ENCODE peak calls at places on chromosomes 13 and 19, in six cellular contexts. H is mammary epithelial cell; M is AG10803; F is thoracic aorta; B is fibroblast of lung; Q is CD8-positive, alpha-beta T cell. Y is an unnamed sample.
A peak's percentile ranks its signal among the peaks of the same experiment; 100 is the strongest.

GRCh38 chr13:46526763-46527162 is 26.2 kb upstream of the LRCH1 start:
- DNase-seq in H (no peak), M (no peak), F (no peak), B (no peak), Q (no peak), Y (no peak)

GRCh38 chr13:63737418-63737817 is 2321.8 kb upstream of the PCDH20 start:
- DNase-seq in H (no peak), M (no peak), F (no peak), B (no peak), Q (no peak), Y (no peak)

GRCh38 chr19:53394522-53394973 is 401 bp upstream of the ZNF765 start:
- DNase-seq in H (no peak), M (peak; percentile 58), F (peak; percentile 18), B (peak; percentile 69), Q (no peak), Y (no peak)

GRCh38 chr13:44955421-44955820 is 33.9 kb downstream of the NUFIP1 start:
- DNase-seq in H (no peak), M (no peak), F (no peak), B (no peak), Q (no peak), Y (no peak)

GRCh38 chr19:6216996-6217751 is 62.6 kb downstream of the MLLT1 start:
- DNase-seq in H (no peak), M (no peak), F (no peak), B (peak; percentile 63), Q (no peak), Y (no peak)

GRCh38 chr13:85313761-85314503 is 485.3 kb downstream of the SLITRK6 start:
- DNase-seq in H (peak; percentile 64), M (peak; percentile 1), F (no peak), B (peak; percentile 77), Q (no peak), Y (no peak)

GRCh38 chr19:48608798-48609263 is 2.3 kb downstream of the SPACA4 start:
- DNase-seq in H (no peak), M (peak; percentile 43), F (no peak), B (peak; percentile 37), Q (peak; percentile 57), Y (peak; percentile 83)

GRCh38 chr19:47005873-47006272 is 13.8 kb upstream of the NPAS1 start:
- DNase-seq in H (no peak), M (no peak), F (no peak), B (no peak), Q (no peak), Y (no peak)

GRCh38 chr19:4057913-4058695 is 8.6 kb downstream of the ZBTB7A start:
- DNase-seq in H (peak; percentile 87), M (peak; percentile 91), F (peak; percentile 84), B (peak; percentile 85), Q (peak; percentile 64), Y (no peak)

GRCh38 chr19:58326914-58327726 is at the start of gene ZSCAN22:
- DNase-seq in H (peak; percentile 97), M (peak; percentile 93), F (peak; percentile 95), B (peak; percentile 96), Q (peak; percentile 89), Y (peak; percentile 97)

GRCh38 chr13:54787754-54788153 is 1759.1 kb downstream of the OLFM4 start:
- DNase-seq in H (no peak), M (no peak), F (no peak), B (no peak), Q (no peak), Y (no peak)

GRCh38 chr13:45830121-45830520 is 21.4 kb downstream of the SIAH3 start:
- DNase-seq in H (no peak), M (no peak), F (no peak), B (no peak), Q (no peak), Y (no peak)

GRCh38 chr13:104571161-104571889 is 1505.1 kb upstream of the SLC10A2 start:
- DNase-seq in H (peak; percentile 90), M (peak; percentile 54), F (peak; percentile 57), B (peak; percentile 96), Q (no peak), Y (peak; percentile 7)

GRCh38 chr13:74070513-74070912 is 63.7 kb downstream of the KLF12 start:
- DNase-seq in H (no peak), M (no peak), F (no peak), B (no peak), Q (no peak), Y (peak; percentile 8)

GRCh38 chr19:5654931-5655330 is 25.4 kb downstream of the MICOS13 start:
- DNase-seq in H (no peak), M (no peak), F (no peak), B (no peak), Q (no peak), Y (no peak)

GRCh38 chr13:60009300-60010248 is 154.2 kb downstream of the DIAPH3 start:
- DNase-seq in H (no peak), M (no peak), F (no peak), B (no peak), Q (no peak), Y (no peak)

GRCh38 chr13:66036024-66036614 is 1194.0 kb downstream of the PCDH9 start:
- DNase-seq in H (no peak), M (no peak), F (no peak), B (peak; percentile 42), Q (no peak), Y (no peak)

GRCh38 chr19:18794029-18794313 is 2.9 kb upstream of the COMP start:
- DNase-seq in H (no peak), M (no peak), F (no peak), B (no peak), Q (no peak), Y (no peak)

GRCh38 chr19:18741124-18741493 is 50.0 kb downstream of the COMP start:
- DNase-seq in H (no peak), M (no peak), F (no peak), B (no peak), Q (no peak), Y (no peak)

GRCh38 chr19:17052439-17052838 is 22.8 kb downstream of the HAUS8 start:
- DNase-seq in H (peak; percentile 34), M (peak; percentile 54), F (no peak), B (peak; percentile 44), Q (no peak), Y (no peak)

GRCh38 chr19:5960005-5961001 is 17.6 kb downstream of the RANBP3 start:
- DNase-seq in H (no peak), M (no peak), F (no peak), B (no peak), Q (no peak), Y (no peak)

GRCh38 chr19:36547001-36547732 is 19.1 kb upstream of the ZNF260 start:
- DNase-seq in H (peak; percentile 11), M (no peak), F (no peak), B (peak; percentile 16), Q (no peak), Y (no peak)

GRCh38 chr19:47107201-47107952 is 6.2 kb downstream of the ZC3H4 start:
- DNase-seq in H (peak; percentile 32), M (no peak), F (no peak), B (no peak), Q (peak; percentile 43), Y (no peak)

GRCh38 chr19:21569497-21569870 is 64.1 kb downstream of the ZNF429 start:
- DNase-seq in H (no peak), M (no peak), F (no peak), B (peak; percentile 60), Q (peak; percentile 74), Y (no peak)

GRCh38 chr13:92843549-92843948 is 383.1 kb upstream of the GPC6 start:
- DNase-seq in H (peak; percentile 60), M (peak; percentile 80), F (no peak), B (peak; percentile 87), Q (no peak), Y (no peak)

GRCh38 chr19:37991841-37992248 is 84.8 kb downstream of the SIPA1L3 start:
- DNase-seq in H (peak; percentile 57), M (no peak), F (no peak), B (peak; percentile 54), Q (no peak), Y (no peak)

GRCh38 chr19:58248886-58249285 is 20.2 kb downstream of the ZNF544 start:
- DNase-seq in H (no peak), M (no peak), F (no peak), B (no peak), Q (no peak), Y (no peak)

GRCh38 chr13:51584731-51585191 is 499 bp downstream of the WDFY2 start:
- DNase-seq in H (peak; percentile 79), M (peak; percentile 31), F (peak; percentile 15), B (peak; percentile 56), Q (peak; percentile 79), Y (peak; percentile 66)
- TF ChIP-seq CTCF in H (no peak), M (peak; percentile 8), F (no peak), B (no peak), Q (peak; percentile 19), Y (no peak)

GRCh38 chr19:39307822-39308530 is 11.8 kb downstream of the IFNL1 start:
- DNase-seq in H (no peak), M (no peak), F (no peak), B (no peak), Q (no peak), Y (no peak)
- TF ChIP-seq CTCF in H (no peak), M (no peak), F (no peak), B (no peak), Q (no peak), Y (no peak)

GRCh38 chr13:31408927-31409326 is 209.2 kb downstream of the B3GLCT start:
- DNase-seq in H (no peak), M (no peak), F (no peak), B (no peak), Q (no peak), Y (no peak)

GRCh38 chr13:31413531-31413930 is 213.8 kb downstream of the B3GLCT start:
- DNase-seq in H (no peak), M (no peak), F (no peak), B (no peak), Q (no peak), Y (no peak)

DNA sequence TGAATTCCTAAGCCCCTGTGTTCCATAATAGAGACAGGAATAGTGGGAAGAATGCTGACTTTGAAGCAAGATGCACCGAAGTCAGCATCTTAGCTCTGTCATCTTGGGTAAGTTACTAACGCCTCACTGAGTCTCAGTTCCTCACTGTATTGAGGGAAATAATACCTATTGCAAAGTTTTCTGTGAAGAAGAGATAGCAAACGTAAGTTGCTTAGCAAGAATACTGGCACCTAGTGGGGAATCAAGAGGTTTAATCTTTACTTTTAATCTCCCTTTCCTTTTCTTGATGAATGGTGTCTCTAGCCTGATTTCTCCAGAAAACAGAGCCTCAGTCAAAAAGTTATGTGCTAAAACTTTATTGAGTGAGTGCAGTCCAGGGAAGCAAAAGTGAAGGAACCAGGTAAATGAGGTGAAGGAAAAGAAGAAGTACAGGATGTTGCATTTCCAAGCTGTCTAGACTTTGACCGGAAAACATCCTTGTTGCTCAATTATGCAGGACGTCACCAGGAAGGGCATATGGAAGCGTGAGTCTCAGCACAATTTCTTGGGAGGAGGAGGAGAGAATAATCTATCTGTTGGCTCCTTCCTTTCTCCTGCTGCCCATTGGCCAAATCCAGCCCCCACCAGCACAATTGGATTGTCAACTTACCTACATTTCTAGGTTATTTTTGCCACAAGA is 210.0 kb downstream of the B3GLCT start:
- DNase-seq in H (peak; percentile 3), M (peak; percentile 13), F (no peak), B (peak; percentile 35), Q (no peak), Y (no peak)
- TF ChIP-seq CTCF in H (no peak), M (peak; percentile 44), F (no peak), B (peak; percentile 15), Q (no peak), Y (no peak)

GRCh38 chr13:29254971-29255370 is 340.5 kb downstream of the SLC7A1 start:
- DNase-seq in H (no peak), M (no peak), F (no peak), B (no peak), Q (no peak), Y (no peak)

GRCh38 chr13:29266261-29266660 is 329.2 kb downstream of the SLC7A1 start:
- DNase-seq in H (no peak), M (no peak), F (no peak), B (no peak), Q (no peak), Y (no peak)

GRCh38 chr13:29255567-29255966 is 339.9 kb downstream of the SLC7A1 start:
- DNase-seq in H (no peak), M (no peak), F (no peak), B (no peak), Q (no peak), Y (no peak)

GRCh38 chr13:29260684-29261083 is 334.8 kb downstream of the SLC7A1 start:
- DNase-seq in H (no peak), M (no peak), F (no peak), B (no peak), Q (no peak), Y (no peak)
- TF ChIP-seq CTCF in H (no peak), M (no peak), F (peak; percentile 43), B (no peak), Q (no peak), Y (peak; percentile 12)